ENCODE peak calls at places on chromosomes 4 and X, in eight cellular contexts. C is endothelial cell of umbilical vein, Q is AG10803, I is Calu3, P is AG09309, N is psoas muscle, R is SK-N-SH, X is progenitor cell of endocrine pancreas. L is an unnamed sample.

GRCh38 chr4:1563241-1563640 is 120.9 kb downstream of the FAM53A start:
- DNase-seq in C (no peak), Q (no peak), I (no peak), P (no peak), N (no peak), R (no peak), X (no peak), L (no peak)

GRCh38 chr4:128649575-128650205 is 159.8 kb upstream of the JADE1 start:
- DNase-seq in C (no peak), Q (peak), I (no peak), P (no peak), N (no peak), R (no peak), X (no peak), L (no peak)

GRCh38 chrX:154378059-154378798 is 866 bp upstream of the EMD start:
- DNase-seq in C (peak), Q (peak), I (no peak), P (no peak), N (peak), R (peak), X (no peak), L (peak)

GRCh38 chr4:56799291-56799823 is 22.1 kb downstream of the SPINK2 start:
- DNase-seq in C (no peak), Q (no peak), I (no peak), P (no peak), N (no peak), R (no peak), X (no peak), L (no peak)

GRCh38 chrX:54288277-54288676 is 69.6 kb downstream of the WNK3 start:
- DNase-seq in C (peak), Q (peak), I (no peak), P (no peak), N (no peak), R (no peak), X (no peak), L (no peak)

GRCh38 chr4:4671774-4672349 is 130.0 kb upstream of the STX18 start:
- DNase-seq in C (no peak), Q (peak), I (no peak), P (no peak), N (no peak), R (no peak), X (no peak), L (no peak)

GRCh38 chr4:186037692-186038658 is 31.0 kb upstream of the TLR3 start:
- DNase-seq in C (peak), Q (peak), I (peak), P (peak), N (no peak), R (peak), X (peak), L (no peak)

GRCh38 chr4:112358415-112358814 is 61.2 kb downstream of the ALPK1 start:
- DNase-seq in C (no peak), Q (no peak), I (no peak), P (no peak), N (no peak), R (no peak), X (no peak), L (no peak)

GRCh38 chr4:13543648-13544555 is at the start of gene NKX3-2:
- DNase-seq in C (no peak), Q (no peak), I (no peak), P (no peak), N (no peak), R (peak), X (no peak), L (no peak)

GRCh38 chrX:139077303-139078131 is 366.0 kb upstream of the FGF13 start:
- DNase-seq in C (no peak), Q (peak), I (no peak), P (peak), N (no peak), R (no peak), X (no peak), L (no peak)

GRCh38 chrX:70901465-70901864 is 7.0 kb downstream of the TEX11 start:
- DNase-seq in C (no peak), Q (no peak), I (no peak), P (no peak), N (no peak), R (no peak), X (no peak), L (no peak)

GRCh38 chr4:100240008-100240407 is 49.7 kb upstream of the DDIT4L start:
- DNase-seq in C (no peak), Q (peak), I (no peak), P (no peak), N (no peak), R (no peak), X (no peak), L (no peak)

GRCh38 chr4:26256016-26256415 is 64.8 kb upstream of the RBPJ start:
- DNase-seq in C (no peak), Q (peak), I (no peak), P (no peak), N (no peak), R (no peak), X (no peak), L (no peak)

GRCh38 chr4:88604978-88605678 is 12.8 kb downstream of the HERC3 start:
- DNase-seq in C (no peak), Q (no peak), I (no peak), P (no peak), N (no peak), R (no peak), X (no peak), L (no peak)

GRCh38 chr4:163148466-163149336 is 18.0 kb downstream of the NAF1 start:
- DNase-seq in C (peak), Q (no peak), I (no peak), P (no peak), N (no peak), R (no peak), X (no peak), L (no peak)

GRCh38 chr4:130563185-130563890 is 1467.4 kb downstream of the C4orf33 start:
- DNase-seq in C (peak), Q (peak), I (peak), P (no peak), N (peak), R (peak), X (peak), L (no peak)

GRCh38 chr4:16897991-16898827 is at the start of gene LDB2:
- DNase-seq in C (peak), Q (peak), I (no peak), P (peak), N (peak), R (peak), X (no peak), L (no peak)

GRCh38 chr4:127856485-127857447 is 23.9 kb upstream of the PLK4 start:
- DNase-seq in C (no peak), Q (peak), I (peak), P (peak), N (no peak), R (no peak), X (no peak), L (no peak)

GRCh38 chrX:20393944-20394343 is 127.2 kb upstream of the RPS6KA3 start:
- DNase-seq in C (no peak), Q (peak), I (no peak), P (no peak), N (no peak), R (no peak), X (no peak), L (no peak)

GRCh38 chr4:114561590-114561989 is 37.0 kb upstream of the UGT8 start:
- DNase-seq in C (no peak), Q (no peak), I (no peak), P (no peak), N (no peak), R (no peak), X (no peak), L (no peak)

GRCh38 chr4:136900706-136901105 is 631.6 kb downstream of the PCDH18 start:
- DNase-seq in C (no peak), Q (no peak), I (no peak), P (no peak), N (no peak), R (no peak), X (no peak), L (no peak)

GRCh38 chr4:26864904-26865303 is 4.3 kb downstream of the STIM2 start:
- DNase-seq in C (peak), Q (no peak), I (no peak), P (no peak), N (no peak), R (no peak), X (no peak), L (no peak)

GRCh38 chr4:82499705-82500104 is 62.1 kb downstream of the TMEM150C start:
- DNase-seq in C (no peak), Q (no peak), I (no peak), P (no peak), N (no peak), R (no peak), X (no peak), L (no peak)

GRCh38 chrX:144730486-144730885 is 516.8 kb upstream of the SPANXN1 start:
- DNase-seq in C (no peak), Q (peak), I (no peak), P (peak), N (no peak), R (no peak), X (no peak), L (no peak)

GRCh38 chr4:89101256-89102161 is 9.8 kb upstream of the TIGD2 start:
- DNase-seq in C (no peak), Q (no peak), I (no peak), P (no peak), N (no peak), R (no peak), X (no peak), L (no peak)

GRCh38 chrX:66142351-66142750 is 21.7 kb upstream of the HEPH start:
- DNase-seq in C (no peak), Q (no peak), I (no peak), P (no peak), N (no peak), R (no peak), X (no peak), L (no peak)

DNA sequence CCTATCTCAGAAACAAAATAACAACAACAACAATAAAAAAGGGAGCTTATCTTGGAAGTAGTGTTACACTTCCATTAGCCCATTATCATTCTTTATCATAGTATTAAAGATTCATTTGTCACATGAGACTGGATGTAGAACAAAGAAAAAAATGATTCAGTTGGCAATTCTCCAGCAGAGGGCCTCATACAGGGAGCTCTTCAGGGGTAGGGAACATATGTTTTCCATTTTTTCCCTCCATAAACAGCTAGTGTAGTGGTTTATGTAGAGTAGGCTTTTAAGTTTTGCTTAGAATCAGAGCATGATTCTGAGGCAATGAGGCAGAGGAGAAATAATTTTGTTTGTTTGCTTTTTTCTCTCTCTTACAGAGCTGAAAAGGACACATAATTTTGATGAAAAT is 5.8 kb downstream of the CPE start:
- DNase-seq in C (peak), Q (peak), I (no peak), P (no peak), N (no peak), R (peak), X (no peak), L (no peak)
- TF ChIP-seq CTCF in C (no peak), Q (no peak), I (no peak), P (no peak), N (no peak), R (no peak), X (peak), L (no peak)

GRCh38 chr4:8238515-8239053 is 31.0 kb upstream of the HTRA3 start:
- DNase-seq in C (no peak), Q (no peak), I (peak), P (no peak), N (no peak), R (peak), X (peak), L (no peak)
- TF ChIP-seq CTCF in C (no peak), Q (peak), I (peak), P (peak), N (peak), R (peak), X (peak), L (no peak)

GRCh38 chrX:53049127-53049517 is 533 bp downstream of the GPR173 start:
- DNase-seq in C (no peak), Q (no peak), I (no peak), P (no peak), N (no peak), R (no peak), X (no peak), L (no peak)

GRCh38 chrX:53048169-53049126 is at the start of gene GPR173:
- DNase-seq in C (peak), Q (peak), I (no peak), P (peak), N (no peak), R (peak), X (peak), L (no peak)

GRCh38 chrX:53045002-53045401 is 3.6 kb upstream of the GPR173 start:
- DNase-seq in C (no peak), Q (no peak), I (no peak), P (no peak), N (no peak), R (no peak), X (no peak), L (no peak)

GRCh38 chrX:53050841-53051240 is 2.3 kb downstream of the GPR173 start:
- DNase-seq in C (no peak), Q (peak), I (no peak), P (no peak), N (no peak), R (no peak), X (no peak), L (no peak)

DNA sequence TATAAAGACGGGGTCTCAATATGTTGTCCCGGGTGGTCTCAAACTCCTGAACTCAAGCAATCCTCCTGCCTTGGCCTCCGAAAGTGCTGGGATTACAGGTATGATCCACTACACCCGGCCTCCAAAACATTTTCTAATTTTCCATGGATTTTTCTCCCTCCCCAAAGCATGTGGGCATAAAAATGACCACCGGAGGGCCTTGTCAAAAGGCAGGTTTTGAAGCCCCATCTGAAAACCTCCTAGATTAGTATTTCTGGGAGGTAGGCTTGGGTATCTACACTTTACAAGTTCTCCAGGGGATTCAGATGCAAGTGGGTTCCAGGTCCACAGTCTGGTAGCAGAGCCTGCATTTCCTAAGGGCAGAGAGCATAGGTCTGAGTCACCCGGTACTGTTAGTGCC is 1.4 kb upstream of the GPR173 start:
- DNase-seq in C (peak), Q (no peak), I (no peak), P (no peak), N (no peak), R (peak), X (no peak), L (no peak)
- TF ChIP-seq CTCF in C (peak), Q (peak), I (no peak), P (peak), N (no peak), R (peak), X (peak), L (no peak)

DNA sequence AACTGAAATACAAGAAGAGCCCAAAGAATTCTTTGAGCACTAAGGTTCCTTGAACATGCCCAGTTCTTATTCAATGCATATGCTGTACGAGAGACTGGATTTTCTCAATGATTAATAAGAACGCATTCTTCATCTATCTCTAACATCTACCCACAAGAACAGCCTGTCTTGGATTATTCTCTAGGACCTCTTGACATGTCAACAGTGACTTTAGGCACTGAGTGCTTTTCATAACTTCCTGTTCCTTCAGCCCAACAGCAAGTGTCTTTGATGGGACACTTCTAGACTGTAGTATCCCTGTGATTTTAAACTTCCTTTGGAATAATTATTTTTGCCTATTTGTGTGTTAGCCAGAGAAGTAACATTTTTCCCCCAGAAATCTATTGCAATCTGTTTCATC is 69.3 kb downstream of the OPHN1 start:
- DNase-seq in C (no peak), Q (no peak), I (no peak), P (no peak), N (no peak), R (no peak), X (no peak), L (no peak)
- TF ChIP-seq CTCF in C (no peak), Q (no peak), I (no peak), P (no peak), N (no peak), R (no peak), X (no peak), L (no peak)

GRCh38 chr4:120071192-120071795 is 4.6 kb upstream of the MAD2L1 start:
- DNase-seq in C (peak), Q (peak), I (peak), P (no peak), N (no peak), R (peak), X (no peak), L (peak)
- TF ChIP-seq CTCF in C (peak), Q (peak), I (peak), P (peak), N (peak), R (peak), X (peak), L (peak)

GRCh38 chr4:153541426-153542096 is 75.4 kb downstream of the TMEM131L start:
- DNase-seq in C (no peak), Q (peak), I (no peak), P (peak), N (no peak), R (no peak), X (no peak), L (no peak)
- TF ChIP-seq CTCF in C (no peak), Q (peak), I (no peak), P (peak), N (no peak), R (no peak), X (no peak), L (no peak)

L was measured in CD4-positive, alpha-beta T cell.